ENCODE peak calls at places on chromosomes 6 and 20, in eight cellular contexts. M, W, C, S, V, P, F and T are unnamed samples.

GRCh38 chr6:55886185-55886836 is 10.9 kb upstream of the BMP5 start:
- DNase-seq in M (no peak), W (no peak), C (no peak), S (no peak), V (no peak), P (no peak), F (no peak), T (no peak)

GRCh38 chr6:116876107-116876506 is 935 bp upstream of the RFX6 start:
- DNase-seq in M (no peak), W (no peak), C (no peak), S (no peak), V (no peak), P (no peak), F (no peak), T (no peak)

GRCh38 chr6:87366428-87366827 is 21.8 kb downstream of the C6orf163 start:
- DNase-seq in M (no peak), W (no peak), C (no peak), S (no peak), V (no peak), P (no peak), F (no peak), T (no peak)

GRCh38 chr6:1868561-1869261 is 259.0 kb downstream of the FOXC1 start:
- DNase-seq in M (no peak), W (no peak), C (no peak), S (no peak), V (no peak), P (no peak), F (no peak), T (peak)

GRCh38 chr6:41066867-41067304 is 5.3 kb downstream of the OARD1 start:
- DNase-seq in M (no peak), W (peak), C (peak), S (no peak), V (no peak), P (peak), F (peak), T (peak)

GRCh38 chr20:58647162-58647813 is 3.8 kb upstream of the STX16 start:
- DNase-seq in M (no peak), W (no peak), C (no peak), S (no peak), V (no peak), P (no peak), F (no peak), T (no peak)

GRCh38 chr6:109457596-109457996 is 2.0 kb upstream of the MICAL1 start:
- DNase-seq in M (no peak), W (no peak), C (no peak), S (no peak), V (no peak), P (no peak), F (no peak), T (no peak)

GRCh38 chr20:32674362-32674789 is 635 bp upstream of the C20orf203 start:
- DNase-seq in M (no peak), W (no peak), C (peak), S (no peak), V (no peak), P (peak), F (peak), T (peak)

GRCh38 chr6:38172739-38173415 is 353.4 kb downstream of the ZFAND3 start:
- DNase-seq in M (no peak), W (peak), C (no peak), S (no peak), V (no peak), P (no peak), F (no peak), T (no peak)

GRCh38 chr6:76592561-76592960 is 520.1 kb upstream of the IMPG1 start:
- DNase-seq in M (no peak), W (no peak), C (no peak), S (no peak), V (no peak), P (no peak), F (no peak), T (no peak)

GRCh38 chr6:138525355-138525754 is 26.1 kb upstream of the NHSL1 start:
- DNase-seq in M (no peak), W (no peak), C (no peak), S (no peak), V (no peak), P (no peak), F (no peak), T (no peak)

GRCh38 chr6:138527376-138528092 is 28.2 kb upstream of the NHSL1 start:
- DNase-seq in M (no peak), W (no peak), C (no peak), S (no peak), V (no peak), P (no peak), F (no peak), T (no peak)

GRCh38 chr6:138528137-138528536 is 28.8 kb upstream of the NHSL1 start:
- DNase-seq in M (no peak), W (no peak), C (no peak), S (no peak), V (no peak), P (no peak), F (no peak), T (no peak)

GRCh38 chr6:138528986-138529385 is 29.7 kb upstream of the NHSL1 start:
- DNase-seq in M (no peak), W (no peak), C (no peak), S (no peak), V (no peak), P (no peak), F (no peak), T (no peak)

GRCh38 chr6:138526822-138527235 is 27.5 kb upstream of the NHSL1 start:
- DNase-seq in M (no peak), W (no peak), C (no peak), S (no peak), V (no peak), P (no peak), F (no peak), T (no peak)
- TF ChIP-seq CTCF in M (no peak), W (no peak), C (no peak), S (no peak), V (no peak), P (no peak), F (no peak), T (no peak)

GRCh38 chr6:63180367-63180766 is 30.9 kb upstream of the FKBP1C start:
- DNase-seq in M (no peak), W (no peak), C (no peak), S (no peak), V (no peak), P (no peak), F (no peak), T (no peak)
- TF ChIP-seq CTCF in M (no peak), W (no peak), C (no peak), S (no peak), V (no peak), P (no peak), F (no peak), T (no peak)

DNA sequence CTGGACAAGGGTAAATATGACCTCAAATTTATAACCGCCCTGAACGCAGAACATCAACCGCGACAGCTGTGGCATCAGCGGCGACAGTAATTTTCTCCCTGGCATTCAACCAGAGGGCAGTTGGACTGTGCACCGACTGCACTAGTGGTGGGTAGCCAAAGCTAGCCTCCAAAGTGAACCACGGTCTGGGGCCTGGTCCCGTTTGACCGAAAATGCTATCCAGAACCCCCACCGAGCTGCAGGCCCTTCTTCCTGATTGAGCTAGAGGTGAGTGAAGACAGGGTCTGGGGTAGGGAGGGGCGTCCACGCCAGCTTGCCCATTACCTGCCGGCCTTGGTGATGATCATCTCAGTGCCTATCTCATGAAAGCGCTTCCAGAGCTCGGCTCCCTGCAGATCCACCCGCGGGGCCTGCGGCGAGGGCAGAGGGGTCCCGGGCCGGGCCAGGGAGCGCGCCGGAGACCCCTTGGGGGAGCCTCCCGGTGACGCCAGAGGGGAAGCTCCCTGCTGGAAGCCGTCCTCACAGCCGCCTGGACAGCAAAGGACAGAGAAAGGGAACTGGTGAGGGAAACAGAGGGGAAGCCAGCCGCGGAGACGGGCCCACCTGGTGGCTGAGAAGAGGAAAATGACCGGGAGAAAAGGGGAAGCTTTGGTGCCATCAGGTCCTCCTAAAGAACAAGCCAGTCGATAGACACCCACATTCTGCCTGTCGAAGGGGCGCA is 2.0 kb downstream of the TBX18 start:
- DNase-seq in M (no peak), W (no peak), C (peak), S (no peak), V (peak), P (peak), F (no peak), T (no peak)
- TF ChIP-seq CTCF in M (no peak), W (no peak), C (peak), S (peak), V (peak), P (no peak), F (no peak), T (no peak)

GRCh38 chr6:129832299-129832698 is 28.8 kb downstream of the TMEM244 start:
- DNase-seq in M (no peak), W (no peak), C (no peak), S (no peak), V (no peak), P (no peak), F (no peak), T (no peak)
- TF ChIP-seq CTCF in M (no peak), W (no peak), C (no peak), S (no peak), V (no peak), P (no peak), F (no peak), T (no peak)

GRCh38 chr20:39778847-39779641 is 816.9 kb downstream of the DHX35 start:
- DNase-seq in M (no peak), W (no peak), C (no peak), S (no peak), V (no peak), P (no peak), F (no peak), T (no peak)
- TF ChIP-seq CTCF in M (no peak), W (no peak), C (no peak), S (peak), V (no peak), P (no peak), F (no peak), T (peak)

GRCh38 chr6:32689531-32690505 is 23.4 kb upstream of the HLA-DQB1 start:
- DNase-seq in M (no peak), W (no peak), C (no peak), S (no peak), V (no peak), P (no peak), F (no peak), T (peak)

GRCh38 chr6:32692019-32692418 is 25.6 kb upstream of the HLA-DQB1 start:
- DNase-seq in M (peak), W (peak), C (peak), S (no peak), V (no peak), P (peak), F (peak), T (no peak)
- TF ChIP-seq CTCF in M (peak), W (peak), C (peak), S (peak), V (no peak), P (peak), F (peak), T (peak)

GRCh38 chr6:167764713-167765479 is 61.8 kb upstream of the AFDN start:
- DNase-seq in M (no peak), W (no peak), C (no peak), S (no peak), V (no peak), P (no peak), F (no peak), T (no peak)

GRCh38 chr6:167767715-167768107 is 59.0 kb upstream of the AFDN start:
- DNase-seq in M (no peak), W (no peak), C (no peak), S (no peak), V (no peak), P (no peak), F (no peak), T (no peak)

GRCh38 chr6:167769408-167770190 is 57.1 kb upstream of the AFDN start:
- DNase-seq in M (no peak), W (peak), C (no peak), S (no peak), V (no peak), P (no peak), F (no peak), T (no peak)

GRCh38 chr6:167768471-167769215 is 58.1 kb upstream of the AFDN start:
- DNase-seq in M (no peak), W (peak), C (no peak), S (no peak), V (no peak), P (no peak), F (no peak), T (no peak)

GRCh38 chr6:167766986-167767714 is 59.6 kb upstream of the AFDN start:
- DNase-seq in M (no peak), W (no peak), C (peak), S (no peak), V (no peak), P (no peak), F (no peak), T (no peak)
- TF ChIP-seq CTCF in M (peak), W (no peak), C (peak), S (no peak), V (no peak), P (no peak), F (no peak), T (no peak)

DNA sequence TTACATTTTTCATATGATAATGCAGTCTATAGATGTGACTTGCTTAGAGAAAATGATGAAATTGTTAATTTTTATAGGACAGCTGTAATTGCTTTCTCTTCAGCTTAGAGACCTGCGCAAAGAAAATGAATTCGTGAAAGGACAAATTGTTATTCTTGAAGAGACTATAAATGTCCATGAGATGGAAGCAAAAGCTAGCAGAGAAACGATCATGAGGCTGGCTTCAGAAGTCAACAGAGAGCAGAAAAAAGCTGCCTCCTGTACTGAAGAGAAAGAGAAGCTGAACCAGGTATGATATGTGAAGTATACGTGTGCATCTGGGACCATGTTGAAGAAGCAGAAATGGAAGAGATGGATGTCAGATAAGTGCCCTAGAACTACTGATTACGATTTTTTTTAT is 54.4 kb downstream of the CCDC170 start:
- DNase-seq in M (no peak), W (no peak), C (no peak), S (no peak), V (no peak), P (no peak), F (no peak), T (no peak)
- TF ChIP-seq CTCF in M (no peak), W (no peak), C (no peak), S (no peak), V (no peak), P (no peak), F (no peak), T (no peak)

DNA sequence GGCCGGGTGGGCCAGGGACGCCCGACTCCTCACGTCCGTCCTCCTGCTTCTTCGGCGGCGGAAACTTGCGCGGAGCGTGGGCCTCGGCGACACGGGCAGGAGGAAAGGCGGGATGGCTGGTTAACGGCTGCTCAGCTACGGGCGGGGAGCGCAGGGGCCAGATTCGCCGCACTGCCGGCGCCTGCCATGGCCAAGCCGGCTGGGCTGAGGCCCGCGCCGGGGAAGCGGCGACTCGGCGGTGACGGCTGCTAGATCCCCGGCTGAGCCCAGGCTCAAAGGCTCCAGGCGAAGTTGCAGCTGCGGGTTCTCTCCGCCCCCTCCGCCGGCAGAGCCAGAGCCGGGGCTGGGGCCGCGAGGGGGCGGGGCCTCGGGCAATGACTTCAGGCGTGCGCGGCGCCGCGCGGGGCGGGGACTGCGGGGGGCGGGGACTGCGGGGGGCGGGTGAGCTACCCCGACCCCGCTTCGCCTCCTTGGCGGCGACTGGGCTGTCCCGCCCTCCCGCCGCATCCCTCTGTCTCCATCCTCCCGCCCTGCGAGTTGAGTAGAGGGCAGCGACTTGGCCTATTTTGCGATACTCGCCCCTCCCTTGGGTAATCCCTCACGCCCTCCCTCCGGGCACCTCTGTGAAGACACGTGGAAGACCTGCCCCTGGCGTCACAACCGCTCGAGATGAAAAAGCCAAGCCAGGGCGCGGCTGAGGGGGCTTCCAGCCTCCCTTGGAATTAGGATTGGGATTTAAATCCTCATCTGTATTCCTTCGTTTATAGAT is at the start of gene CEP85L:
- DNase-seq in M (peak), W (peak), C (peak), S (peak), V (peak), P (peak), F (peak), T (peak)
- TF ChIP-seq CTCF in M (no peak), W (peak), C (no peak), S (no peak), V (peak), P (no peak), F (no peak), T (no peak)

GRCh38 chr6:124858564-124858963 is 103.7 kb upstream of the RNF217 start:
- DNase-seq in M (no peak), W (no peak), C (no peak), S (no peak), V (no peak), P (no peak), F (no peak), T (no peak)

GRCh38 chr6:124859366-124859765 is 102.9 kb upstream of the RNF217 start:
- DNase-seq in M (no peak), W (no peak), C (no peak), S (no peak), V (no peak), P (no peak), F (no peak), T (no peak)

GRCh38 chr6:124857746-124858145 is 104.5 kb upstream of the RNF217 start:
- DNase-seq in M (no peak), W (no peak), C (no peak), S (no peak), V (no peak), P (no peak), F (no peak), T (no peak)

DNA sequence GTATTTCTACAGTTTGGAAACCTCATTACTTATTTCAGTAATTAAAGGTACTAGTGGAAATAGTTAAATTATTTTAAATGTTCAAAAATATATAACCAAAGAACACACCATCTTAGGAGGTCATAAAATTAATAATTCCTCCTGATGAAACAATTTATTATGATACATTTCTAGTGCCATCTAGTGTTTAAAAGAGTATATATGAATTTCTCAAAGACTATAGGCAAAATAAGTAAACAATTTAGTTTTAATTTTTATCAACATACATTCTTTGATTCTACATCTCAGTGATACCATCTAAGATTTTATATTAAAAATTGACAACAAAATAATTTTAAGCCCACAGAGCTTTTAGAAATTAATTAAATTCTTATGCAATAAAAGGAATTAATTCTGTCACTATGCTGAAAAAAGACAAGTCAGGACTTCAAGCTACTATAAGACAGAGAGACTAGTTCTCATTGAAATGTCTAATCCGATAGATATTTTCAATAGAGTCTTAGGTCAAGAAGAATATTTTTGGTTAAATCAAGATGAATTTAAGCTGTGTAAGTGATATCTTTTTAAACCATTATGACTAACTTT is 107.8 kb upstream of the RNF217 start:
- DNase-seq in M (no peak), W (no peak), C (no peak), S (no peak), V (no peak), P (no peak), F (no peak), T (no peak)
- TF ChIP-seq CTCF in M (no peak), W (no peak), C (no peak), S (peak), V (no peak), P (peak), F (no peak), T (peak)